ENCODE peak calls at places on chromosomes 16 and 17, in four cellular contexts. I, H, Q and F are unnamed samples.

GRCh38 chr17:50684612-50685333 is 22.9 kb downstream of the ANKRD40 start:
- DNase-seq in H (no peak), Q (no peak), I (peak; percentile 93), F (peak; percentile 2)

GRCh38 chr17:16943032-16943352 is 28.9 kb downstream of the TNFRSF13B start:
- DNase-seq in Q (no peak), I (no peak), H (no peak), F (no peak)

GRCh38 chr16:51880776-51881175 is 666.2 kb downstream of the TOX3 start:
- DNase-seq in Q (no peak), H (no peak), I (no peak), F (no peak)

GRCh38 chr17:37138726-37139125 is 190.0 kb downstream of the AATF start:
- DNase-seq in I (no peak), H (no peak), Q (no peak), F (no peak)

GRCh38 chr16:56977256-56977655 is 12.1 kb upstream of the NLRC5 start:
- DNase-seq in Q (no peak), I (no peak), H (no peak), F (no peak)

GRCh38 chr16:12059216-12059769 is 82.8 kb downstream of the SNX29 start:
- DNase-seq in H (no peak), I (no peak), Q (no peak), F (no peak)

GRCh38 chr17:50918933-50919296 is 52.8 kb upstream of the TOB1 start:
- DNase-seq in H (no peak), I (no peak), Q (peak; percentile 48), F (no peak)

GRCh38 chr17:31313982-31314787 is at the start of gene EVI2B:
- DNase-seq in H (no peak), Q (no peak), I (no peak), F (no peak)

GRCh38 chr17:18158022-18158600 is 25.5 kb upstream of the ALKBH5 start:
- DNase-seq in I (no peak), Q (peak; percentile 90), H (no peak), F (peak; percentile 43)

GRCh38 chr17:20223808-20224328 is 214.7 kb downstream of the SPECC1 start:
- DNase-seq in I (no peak), Q (no peak), H (no peak), F (no peak)

GRCh38 chr17:4104506-4104905 is 38.3 kb downstream of the ZZEF1 start:
- DNase-seq in Q (no peak), I (no peak), H (no peak), F (no peak)

GRCh38 chr17:1730345-1731193 is 6.1 kb downstream of the WDR81 start:
- DNase-seq in H (no peak), Q (no peak), I (no peak), F (no peak)

GRCh38 chr17:64306850-64307463 is 43.9 kb upstream of the TEX2 start:
- DNase-seq in H (no peak), Q (peak; percentile 49), I (no peak), F (peak; percentile 31)

GRCh38 chr16:88309905-88310259 is 72.9 kb upstream of the ZNF469 start:
- DNase-seq in I (no peak), Q (no peak), H (no peak), F (no peak)

GRCh38 chr17:58665946-58666857 is 25.6 kb downstream of the TEX14 start:
- DNase-seq in Q (no peak), H (no peak), I (no peak), F (no peak)

GRCh38 chr17:48478224-48479013 is 48.4 kb upstream of the SKAP1 start:
- DNase-seq in H (no peak), I (no peak), Q (peak; percentile 69), F (no peak)

GRCh38 chr17:39982069-39982371 is 1.4 kb downstream of the PSMD3 start:
- DNase-seq in I (no peak), Q (no peak), H (no peak), F (no peak)

GRCh38 chr17:1673041-1673790 is 11.5 kb downstream of the PRPF8 start:
- DNase-seq in I (no peak), H (no peak), Q (no peak), F (no peak)

GRCh38 chr16:14186954-14187306 is 115.8 kb downstream of the MRTFB start:
- DNase-seq in I (no peak), Q (no peak), H (no peak), F (peak; percentile 49)